ENCODE peak calls at places on chromosomes 1 and 21, in four cellular contexts. One of them, this sample, is unnamed. For H3K36me3 and H3K4me1, the result is how much of the 10 kb centered on the place peaks cover.

GRCh38 chr1:115364044-115364775 is 26.2 kb upstream of the NGF start:
- DNase-seq in fibroblast of lung: peak
- DNase-seq in heart left ventricle: no peak
- DNase-seq in left lung: no peak
- DNase-seq in this sample: no peak

GRCh38 chr21:45184869-45185268 is 102.8 kb downstream of the POFUT2 start:
- DNase-seq in left lung: no peak
- DNase-seq in fibroblast of lung: no peak
- DNase-seq in heart left ventricle: peak
- DNase-seq in this sample: no peak

GRCh38 chr1:166032901-166033371 is 133.9 kb downstream of the FAM78B start:
- DNase-seq in heart left ventricle: no peak
- DNase-seq in fibroblast of lung: no peak
- DNase-seq in left lung: no peak
- DNase-seq in this sample: peak

GRCh38 chr1:227902641-227902990 is 45.1 kb downstream of the WNT9A start:
- DNase-seq in fibroblast of lung: no peak
- DNase-seq in heart left ventricle: peak
- DNase-seq in left lung: no peak
- DNase-seq in this sample: peak

GRCh38 chr21:35345954-35346353 is 296.9 kb upstream of the RUNX1 start:
- DNase-seq in left lung: no peak
- DNase-seq in fibroblast of lung: no peak
- DNase-seq in heart left ventricle: no peak
- DNase-seq in this sample: no peak

GRCh38 chr1:68955424-68955823 is 458.5 kb upstream of the DEPDC1 start:
- DNase-seq in heart left ventricle: no peak
- DNase-seq in fibroblast of lung: no peak
- DNase-seq in left lung: no peak
- DNase-seq in this sample: no peak

GRCh38 chr21:40143822-40144525 is 276.7 kb downstream of the PCP4 start:
- DNase-seq in fibroblast of lung: peak
- DNase-seq in heart left ventricle: no peak
- DNase-seq in left lung: no peak
- DNase-seq in this sample: peak

GRCh38 chr1:10522324-10522860 is 47.6 kb downstream of the PEX14 start:
- DNase-seq in left lung: no peak
- DNase-seq in fibroblast of lung: no peak
- DNase-seq in heart left ventricle: no peak
- DNase-seq in this sample: no peak

GRCh38 chr1:114757455-114758250 is at the start of gene CSDE1:
- DNase-seq in heart left ventricle: peak
- DNase-seq in fibroblast of lung: peak
- DNase-seq in left lung: peak
- DNase-seq in this sample: peak

GRCh38 chr1:198892065-198892464 is 253.2 kb downstream of the PTPRC start:
- DNase-seq in heart left ventricle: no peak
- DNase-seq in left lung: no peak
- DNase-seq in fibroblast of lung: peak
- DNase-seq in this sample: no peak

GRCh38 chr1:179583869-179584268 is 7.8 kb upstream of the TDRD5 start:
- DNase-seq in heart left ventricle: no peak
- DNase-seq in left lung: no peak
- DNase-seq in fibroblast of lung: no peak
- DNase-seq in this sample: no peak

GRCh38 chr1:151494741-151495281 is 16.4 kb upstream of the CGN start:
- DNase-seq in left lung: no peak
- DNase-seq in fibroblast of lung: peak
- DNase-seq in heart left ventricle: no peak
- DNase-seq in this sample: peak

GRCh38 chr1:178498896-178499675 is 2.3 kb upstream of the CLEC20A start:
- DNase-seq in left lung: no peak
- DNase-seq in heart left ventricle: no peak
- DNase-seq in fibroblast of lung: no peak
- DNase-seq in this sample: no peak

GRCh38 chr1:161503394-161503748 is 1.9 kb upstream of the FCGR2A start:
- DNase-seq in heart left ventricle: no peak
- DNase-seq in left lung: no peak
- DNase-seq in fibroblast of lung: no peak
- DNase-seq in this sample: no peak

GRCh38 chr1:186325239-186325638 is 49.8 kb downstream of the TPR start:
- DNase-seq in heart left ventricle: no peak
- DNase-seq in fibroblast of lung: peak
- DNase-seq in left lung: no peak
- DNase-seq in this sample: no peak

GRCh38 chr1:208997726-208998312 is 585.7 kb upstream of the CAMK1G start:
- DNase-seq in heart left ventricle: no peak
- DNase-seq in left lung: no peak
- DNase-seq in fibroblast of lung: peak
- DNase-seq in this sample: no peak

GRCh38 chr1:198610362-198610761 is 28.5 kb upstream of the PTPRC start:
- DNase-seq in heart left ventricle: no peak
- DNase-seq in fibroblast of lung: no peak
- DNase-seq in left lung: no peak
- DNase-seq in this sample: no peak

GRCh38 chr1:156123356-156124196 is 9.1 kb downstream of the LMNA start:
- DNase-seq in heart left ventricle: peak
- DNase-seq in fibroblast of lung: peak
- DNase-seq in left lung: peak
- DNase-seq in this sample: peak

GRCh38 chr1:188128761-188129160 is 1300.0 kb downstream of the PLA2G4A start:
- DNase-seq in left lung: no peak
- DNase-seq in heart left ventricle: no peak
- DNase-seq in fibroblast of lung: peak
- DNase-seq in this sample: no peak

GRCh38 chr1:222420621-222421020 is 127.3 kb downstream of the HHIPL2 start:
- DNase-seq in fibroblast of lung: no peak
- DNase-seq in left lung: no peak
- DNase-seq in heart left ventricle: no peak
- DNase-seq in this sample: no peak

GRCh38 chr1:21319447-21320407 is 29.5 kb upstream of the ECE1 start:
- DNase-seq in heart left ventricle: no peak
- DNase-seq in fibroblast of lung: no peak
- DNase-seq in left lung: no peak
- DNase-seq in this sample: peak

GRCh38 chr1:30745834-30746208 is 11.8 kb downstream of the LAPTM5 start:
- DNase-seq in fibroblast of lung: no peak
- DNase-seq in heart left ventricle: no peak
- DNase-seq in left lung: no peak
- DNase-seq in this sample: no peak

GRCh38 chr1:167401260-167401873 is 117.0 kb downstream of the CD247 start:
- DNase-seq in left lung: no peak
- DNase-seq in fibroblast of lung: peak
- DNase-seq in heart left ventricle: no peak
- DNase-seq in this sample: peak

GRCh38 chr1:204544321-204544720 is 28.1 kb downstream of the MDM4 start:
- DNase-seq in fibroblast of lung: peak
- DNase-seq in heart left ventricle: no peak
- DNase-seq in left lung: no peak
- DNase-seq in this sample: no peak

GRCh38 chr1:116910379-116911165 is 856 bp downstream of the PTGFRN start:
- DNase-seq in left lung: peak
- DNase-seq in fibroblast of lung: no peak
- DNase-seq in heart left ventricle: peak
- DNase-seq in this sample: peak

GRCh38 chr1:58804853-58805252 is 21.0 kb upstream of the JUN start:
- DNase-seq in fibroblast of lung: no peak
- DNase-seq in left lung: no peak
- DNase-seq in heart left ventricle: no peak
- DNase-seq in this sample: no peak

GRCh38 chr1:69611316-69611715 is 43.6 kb downstream of the LRRC7 start:
- DNase-seq in left lung: no peak
- DNase-seq in fibroblast of lung: no peak
- DNase-seq in heart left ventricle: no peak
- DNase-seq in this sample: no peak

GRCh38 chr1:119347858-119348257 is 20.7 kb upstream of the HAO2 start:
- DNase-seq in heart left ventricle: no peak
- DNase-seq in fibroblast of lung: no peak
- DNase-seq in left lung: no peak
- DNase-seq in this sample: no peak

GRCh38 chr1:145889722-145890121 is 4.1 kb upstream of the ANKRD35 start:
- DNase-seq in fibroblast of lung: peak
- DNase-seq in left lung: no peak
- DNase-seq in heart left ventricle: no peak
- DNase-seq in this sample: no peak

GRCh38 chr1:4658643-4659042 is 4.2 kb downstream of the AJAP1 start:
- DNase-seq in fibroblast of lung: no peak
- DNase-seq in left lung: no peak
- DNase-seq in heart left ventricle: no peak
- DNase-seq in this sample: no peak

GRCh38 chr1:222974496-222974895 is 159.7 kb downstream of the DISP1 start:
- DNase-seq in fibroblast of lung: peak
- DNase-seq in left lung: no peak
- DNase-seq in heart left ventricle: no peak
- DNase-seq in this sample: no peak

GRCh38 chr1:85583355-85584263 is 3.0 kb downstream of the CCN1 start:
- DNase-seq in heart left ventricle: no peak
- DNase-seq in left lung: no peak
- DNase-seq in fibroblast of lung: no peak
- DNase-seq in this sample: no peak

GRCh38 chr1:85581802-85582686 is 1.5 kb downstream of the CCN1 start:
- DNase-seq in left lung: no peak
- DNase-seq in heart left ventricle: no peak
- DNase-seq in fibroblast of lung: peak
- DNase-seq in this sample: peak

GRCh38 chr1:85584264-85584781 is 3.8 kb downstream of the CCN1 start:
- DNase-seq in left lung: no peak
- DNase-seq in heart left ventricle: no peak
- DNase-seq in fibroblast of lung: peak
- DNase-seq in this sample: no peak

GRCh38 chr1:85581138-85581801 is 709 bp downstream of the CCN1 start:
- DNase-seq in fibroblast of lung: peak
- DNase-seq in left lung: peak
- DNase-seq in heart left ventricle: peak
- DNase-seq in this sample: peak

DNA sequence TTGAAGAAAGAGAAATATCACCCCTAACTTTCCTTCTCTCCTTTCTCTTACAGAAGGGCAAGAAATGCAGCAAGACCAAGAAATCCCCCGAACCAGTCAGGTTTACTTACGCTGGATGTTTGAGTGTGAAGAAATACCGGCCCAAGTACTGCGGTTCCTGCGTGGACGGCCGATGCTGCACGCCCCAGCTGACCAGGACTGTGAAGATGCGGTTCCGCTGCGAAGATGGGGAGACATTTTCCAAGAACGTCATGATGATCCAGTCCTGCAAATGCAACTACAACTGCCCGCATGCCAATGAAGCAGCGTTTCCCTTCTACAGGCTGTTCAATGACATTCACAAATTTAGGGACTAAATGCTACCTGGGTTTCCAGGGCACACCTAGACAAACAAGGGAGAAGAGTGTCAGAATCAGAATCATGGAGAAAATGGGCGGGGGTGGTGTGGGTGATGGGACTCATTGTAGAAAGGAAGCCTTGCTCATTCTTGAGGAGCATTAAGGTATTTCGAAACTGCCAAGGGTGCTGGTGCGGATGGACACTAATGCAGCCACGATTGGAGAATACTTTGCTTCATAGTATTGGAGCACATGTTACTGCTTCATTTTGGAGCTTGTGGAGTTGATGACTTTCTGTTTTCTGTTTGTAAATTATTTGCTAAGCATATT is 2.3 kb downstream of the CCN1 start:
- DNase-seq in fibroblast of lung: peak
- DNase-seq in left lung: no peak
- DNase-seq in heart left ventricle: no peak
- DNase-seq in this sample: no peak
- H3K4me3 ChIP-seq in fibroblast of lung: peak
- H3K4me3 ChIP-seq in left lung: peak
- H3K4me3 ChIP-seq in heart left ventricle: peak
- H3K4me3 ChIP-seq in this sample: peak

GRCh38 chr1:53080041-53080440 is 18.0 kb downstream of the PODN start:
- DNase-seq in heart left ventricle: no peak
- DNase-seq in left lung: peak
- DNase-seq in fibroblast of lung: no peak
- DNase-seq in this sample: peak
- H3K36me3 ChIP-seq in heart left ventricle: half or more
- H3K36me3 ChIP-seq in left lung: under half
- H3K36me3 ChIP-seq in fibroblast of lung: under half
- H3K36me3 ChIP-seq in this sample: under half

GRCh38 chr1:22754106-22754768 is 43.6 kb downstream of the EPHB2 start:
- DNase-seq in left lung: no peak
- DNase-seq in heart left ventricle: peak
- DNase-seq in fibroblast of lung: no peak
- DNase-seq in this sample: no peak
- H3K4me1 ChIP-seq in left lung: under half
- H3K4me1 ChIP-seq in heart left ventricle: under half
- H3K4me1 ChIP-seq in fibroblast of lung: under half
- H3K4me1 ChIP-seq in this sample: under half

GRCh38 chr1:226732856-226733291 is 6.2 kb downstream of the ITPKB start:
- DNase-seq in left lung: no peak
- DNase-seq in fibroblast of lung: no peak
- DNase-seq in heart left ventricle: no peak
- DNase-seq in this sample: no peak
- H3K4me3 ChIP-seq in left lung: no peak
- H3K4me3 ChIP-seq in fibroblast of lung: no peak
- H3K4me3 ChIP-seq in heart left ventricle: peak
- H3K4me3 ChIP-seq in this sample: no peak

GRCh38 chr1:184818646-184819045 is 64.0 kb upstream of the EDEM3 start:
- DNase-seq in heart left ventricle: no peak
- DNase-seq in fibroblast of lung: no peak
- DNase-seq in left lung: no peak
- DNase-seq in this sample: no peak
- H3K36me3 ChIP-seq in heart left ventricle: half or more
- H3K36me3 ChIP-seq in fibroblast of lung: under half
- H3K36me3 ChIP-seq in left lung: half or more
- H3K36me3 ChIP-seq in this sample: under half